ENCODE peak calls at places on chromosome 14, in seven cellular contexts. One of them, this sample, is unnamed.

GRCh38 chr14:69363055-69363454 is 35.0 kb downstream of the ERH start:
- DNase-seq in AG10803: peak
- DNase-seq in CD8-positive, alpha-beta T cell: no peak
- DNase-seq in NCI-H748 treated with DMSO at 0.1 percent for 48 hours: no peak
- DNase-seq in stimulated activated CD4-positive, alpha-beta T cell treated with anti-CD3 and anti-CD28 coated beads, Interleukin-2, amount 100 ng/mL, for 24 hours: no peak
- DNase-seq in stimulated activated CD8-positive, alpha-beta memory T cell treated with anti-CD3 and anti-CD28 coated beads, Interleukin-12 subunit alpha, Interleukin-12 subunit beta, amount 100 ng/mL, for 4 hours: no peak
- DNase-seq in NCI-H1417: peak
- DNase-seq in this sample: no peak

GRCh38 chr14:30906752-30907658 is 32.6 kb downstream of the COCH start:
- DNase-seq in AG10803: no peak
- DNase-seq in CD8-positive, alpha-beta T cell: no peak
- DNase-seq in NCI-H748 treated with DMSO at 0.1 percent for 48 hours: peak
- DNase-seq in stimulated activated CD4-positive, alpha-beta T cell treated with anti-CD3 and anti-CD28 coated beads, Interleukin-2, amount 100 ng/mL, for 24 hours: no peak
- DNase-seq in stimulated activated CD8-positive, alpha-beta memory T cell treated with anti-CD3 and anti-CD28 coated beads, Interleukin-12 subunit alpha, Interleukin-12 subunit beta, amount 100 ng/mL, for 4 hours: no peak
- DNase-seq in NCI-H1417: peak
- DNase-seq in this sample: no peak

GRCh38 chr14:68710776-68711175 is 82.1 kb downstream of the ZFP36L1 start:
- DNase-seq in AG10803: no peak
- DNase-seq in CD8-positive, alpha-beta T cell: no peak
- DNase-seq in NCI-H748 treated with DMSO at 0.1 percent for 48 hours: no peak
- DNase-seq in stimulated activated CD4-positive, alpha-beta T cell treated with anti-CD3 and anti-CD28 coated beads, Interleukin-2, amount 100 ng/mL, for 24 hours: no peak
- DNase-seq in stimulated activated CD8-positive, alpha-beta memory T cell treated with anti-CD3 and anti-CD28 coated beads, Interleukin-12 subunit alpha, Interleukin-12 subunit beta, amount 100 ng/mL, for 4 hours: no peak
- DNase-seq in NCI-H1417: no peak
- DNase-seq in this sample: no peak

GRCh38 chr14:92973798-92974372 is 50.9 kb downstream of the CHGA start:
- DNase-seq in AG10803: no peak
- DNase-seq in CD8-positive, alpha-beta T cell: no peak
- DNase-seq in NCI-H748 treated with DMSO at 0.1 percent for 48 hours: no peak
- DNase-seq in stimulated activated CD4-positive, alpha-beta T cell treated with anti-CD3 and anti-CD28 coated beads, Interleukin-2, amount 100 ng/mL, for 24 hours: no peak
- DNase-seq in stimulated activated CD8-positive, alpha-beta memory T cell treated with anti-CD3 and anti-CD28 coated beads, Interleukin-12 subunit alpha, Interleukin-12 subunit beta, amount 100 ng/mL, for 4 hours: no peak
- DNase-seq in NCI-H1417: no peak
- DNase-seq in this sample: no peak

GRCh38 chr14:100381386-100382105 is 58.4 kb downstream of the SLC25A47 start:
- DNase-seq in AG10803: no peak
- DNase-seq in CD8-positive, alpha-beta T cell: no peak
- DNase-seq in NCI-H748 treated with DMSO at 0.1 percent for 48 hours: no peak
- DNase-seq in stimulated activated CD4-positive, alpha-beta T cell treated with anti-CD3 and anti-CD28 coated beads, Interleukin-2, amount 100 ng/mL, for 24 hours: no peak
- DNase-seq in stimulated activated CD8-positive, alpha-beta memory T cell treated with anti-CD3 and anti-CD28 coated beads, Interleukin-12 subunit alpha, Interleukin-12 subunit beta, amount 100 ng/mL, for 4 hours: no peak
- DNase-seq in NCI-H1417: no peak
- DNase-seq in this sample: no peak

GRCh38 chr14:70168401-70168800 is 20.4 kb downstream of the SLC8A3 start:
- DNase-seq in AG10803: no peak
- DNase-seq in CD8-positive, alpha-beta T cell: no peak
- DNase-seq in NCI-H748 treated with DMSO at 0.1 percent for 48 hours: no peak
- DNase-seq in stimulated activated CD4-positive, alpha-beta T cell treated with anti-CD3 and anti-CD28 coated beads, Interleukin-2, amount 100 ng/mL, for 24 hours: no peak
- DNase-seq in stimulated activated CD8-positive, alpha-beta memory T cell treated with anti-CD3 and anti-CD28 coated beads, Interleukin-12 subunit alpha, Interleukin-12 subunit beta, amount 100 ng/mL, for 4 hours: no peak
- DNase-seq in NCI-H1417: no peak
- DNase-seq in this sample: no peak

GRCh38 chr14:32588448-32589320 is 259.6 kb downstream of the AKAP6 start:
- DNase-seq in AG10803: peak
- DNase-seq in CD8-positive, alpha-beta T cell: no peak
- DNase-seq in NCI-H748 treated with DMSO at 0.1 percent for 48 hours: no peak
- DNase-seq in stimulated activated CD4-positive, alpha-beta T cell treated with anti-CD3 and anti-CD28 coated beads, Interleukin-2, amount 100 ng/mL, for 24 hours: no peak
- DNase-seq in stimulated activated CD8-positive, alpha-beta memory T cell treated with anti-CD3 and anti-CD28 coated beads, Interleukin-12 subunit alpha, Interleukin-12 subunit beta, amount 100 ng/mL, for 4 hours: no peak
- DNase-seq in NCI-H1417: peak
- DNase-seq in this sample: no peak

GRCh38 chr14:74475678-74476077 is 17.4 kb downstream of the NPC2 start:
- DNase-seq in AG10803: peak
- DNase-seq in CD8-positive, alpha-beta T cell: no peak
- DNase-seq in NCI-H748 treated with DMSO at 0.1 percent for 48 hours: no peak
- DNase-seq in stimulated activated CD4-positive, alpha-beta T cell treated with anti-CD3 and anti-CD28 coated beads, Interleukin-2, amount 100 ng/mL, for 24 hours: no peak
- DNase-seq in stimulated activated CD8-positive, alpha-beta memory T cell treated with anti-CD3 and anti-CD28 coated beads, Interleukin-12 subunit alpha, Interleukin-12 subunit beta, amount 100 ng/mL, for 4 hours: no peak
- DNase-seq in NCI-H1417: no peak
- DNase-seq in this sample: no peak

GRCh38 chr14:79862045-79862444 is 349.3 kb downstream of the DIO2 start:
- DNase-seq in AG10803: no peak
- DNase-seq in CD8-positive, alpha-beta T cell: no peak
- DNase-seq in NCI-H748 treated with DMSO at 0.1 percent for 48 hours: no peak
- DNase-seq in stimulated activated CD4-positive, alpha-beta T cell treated with anti-CD3 and anti-CD28 coated beads, Interleukin-2, amount 100 ng/mL, for 24 hours: no peak
- DNase-seq in stimulated activated CD8-positive, alpha-beta memory T cell treated with anti-CD3 and anti-CD28 coated beads, Interleukin-12 subunit alpha, Interleukin-12 subunit beta, amount 100 ng/mL, for 4 hours: no peak
- DNase-seq in NCI-H1417: no peak
- DNase-seq in this sample: no peak

GRCh38 chr14:102930753-102931579 is 8.5 kb downstream of the AMN start:
- DNase-seq in AG10803: peak
- DNase-seq in CD8-positive, alpha-beta T cell: no peak
- DNase-seq in NCI-H748 treated with DMSO at 0.1 percent for 48 hours: no peak
- DNase-seq in stimulated activated CD4-positive, alpha-beta T cell treated with anti-CD3 and anti-CD28 coated beads, Interleukin-2, amount 100 ng/mL, for 24 hours: no peak
- DNase-seq in stimulated activated CD8-positive, alpha-beta memory T cell treated with anti-CD3 and anti-CD28 coated beads, Interleukin-12 subunit alpha, Interleukin-12 subunit beta, amount 100 ng/mL, for 4 hours: no peak
- DNase-seq in NCI-H1417: peak
- DNase-seq in this sample: no peak

This sample was measured in activated gamma-delta T cell treated with anti-CD3 and anti-CD28 coated beads, Interleukin-2, amount 50 U/mL, for 16 hours.